ENCODE peak calls at places on chromosomes 3 and 15, in eight cellular contexts. M, V, O, K, A, E, R and F are unnamed samples.
A peak's percentile ranks its signal among the peaks of the same experiment; 100 is the strongest.

GRCh38 chr3:16136042-16136441 is 38.4 kb upstream of the GALNT15 start:
- DNase-seq in M (no peak), V (no peak), O (no peak), K (no peak), A (no peak), E (peak; percentile 71), R (no peak), F (no peak)

GRCh38 chr3:15903776-15904720 is 106.3 kb upstream of the ANKRD28 start:
- DNase-seq in M (peak; percentile 72), V (no peak), O (no peak), K (no peak), A (no peak), E (no peak), R (no peak), F (no peak)

GRCh38 chr3:138468886-138469285 is 34.5 kb downstream of the ESYT3 start:
- DNase-seq in M (no peak), V (no peak), O (no peak), K (no peak), A (no peak), E (no peak), R (peak; percentile 19), F (no peak)

GRCh38 chr15:89416339-89417183 is 79.8 kb downstream of the RHCG start:
- DNase-seq in M (peak; percentile 30), V (peak; percentile 68), O (peak; percentile 84), K (peak; percentile 80), A (peak; percentile 99), E (peak; percentile 67), R (peak; percentile 68), F (peak; percentile 94)

GRCh38 chr3:86969500-86970189 is 21.3 kb downstream of the VGLL3 start:
- DNase-seq in M (no peak), V (no peak), O (peak; percentile 53), K (peak; percentile 67), A (peak; percentile 66), E (peak; percentile 79), R (peak; percentile 68), F (no peak)

GRCh38 chr3:164419220-164419619 is 659.1 kb downstream of the SI start:
- DNase-seq in M (no peak), V (no peak), O (no peak), K (no peak), A (no peak), E (no peak), R (no peak), F (no peak)

GRCh38 chr3:18740631-18741583 is 315.8 kb upstream of the SATB1 start:
- DNase-seq in M (peak; percentile 11), V (peak; percentile 72), O (peak; percentile 67), K (peak; percentile 23), A (no peak), E (no peak), R (no peak), F (no peak)

GRCh38 chr3:63872135-63872924 is 8.7 kb downstream of the ATXN7 start:
- DNase-seq in M (no peak), V (no peak), O (no peak), K (no peak), A (no peak), E (peak; percentile 72), R (peak; percentile 90), F (no peak)

GRCh38 chr3:152270145-152270870 is 1.6 kb downstream of the MBNL1 start:
- DNase-seq in M (no peak), V (no peak), O (no peak), K (no peak), A (no peak), E (peak; percentile 46), R (no peak), F (no peak)

GRCh38 chr3:179731544-179731943 is 78.7 kb downstream of the USP13 start:
- DNase-seq in M (no peak), V (no peak), O (no peak), K (no peak), A (no peak), E (no peak), R (no peak), F (no peak)

GRCh38 chr3:31724144-31724543 is 191.4 kb downstream of the STT3B start:
- DNase-seq in M (no peak), V (no peak), O (no peak), K (no peak), A (peak; percentile 58), E (no peak), R (no peak), F (no peak)

GRCh38 chr15:68488966-68489365 is 57.0 kb upstream of the ITGA11 start:
- DNase-seq in M (no peak), V (no peak), O (no peak), K (no peak), A (no peak), E (no peak), R (no peak), F (no peak)

GRCh38 chr15:101277943-101278564 is 769 bp upstream of the SELENOS start:
- DNase-seq in M (no peak), V (no peak), O (no peak), K (no peak), A (no peak), E (no peak), R (no peak), F (no peak)

GRCh38 chr3:186969607-186970006 is 39.3 kb downstream of the ST6GAL1 start:
- DNase-seq in M (no peak), V (no peak), O (peak; percentile 9), K (no peak), A (no peak), E (no peak), R (no peak), F (no peak)

GRCh38 chr3:124759666-124760401 is 29.6 kb downstream of the UMPS start:
- DNase-seq in M (no peak), V (no peak), O (peak; percentile 35), K (no peak), A (no peak), E (no peak), R (no peak), F (no peak)

DNA sequence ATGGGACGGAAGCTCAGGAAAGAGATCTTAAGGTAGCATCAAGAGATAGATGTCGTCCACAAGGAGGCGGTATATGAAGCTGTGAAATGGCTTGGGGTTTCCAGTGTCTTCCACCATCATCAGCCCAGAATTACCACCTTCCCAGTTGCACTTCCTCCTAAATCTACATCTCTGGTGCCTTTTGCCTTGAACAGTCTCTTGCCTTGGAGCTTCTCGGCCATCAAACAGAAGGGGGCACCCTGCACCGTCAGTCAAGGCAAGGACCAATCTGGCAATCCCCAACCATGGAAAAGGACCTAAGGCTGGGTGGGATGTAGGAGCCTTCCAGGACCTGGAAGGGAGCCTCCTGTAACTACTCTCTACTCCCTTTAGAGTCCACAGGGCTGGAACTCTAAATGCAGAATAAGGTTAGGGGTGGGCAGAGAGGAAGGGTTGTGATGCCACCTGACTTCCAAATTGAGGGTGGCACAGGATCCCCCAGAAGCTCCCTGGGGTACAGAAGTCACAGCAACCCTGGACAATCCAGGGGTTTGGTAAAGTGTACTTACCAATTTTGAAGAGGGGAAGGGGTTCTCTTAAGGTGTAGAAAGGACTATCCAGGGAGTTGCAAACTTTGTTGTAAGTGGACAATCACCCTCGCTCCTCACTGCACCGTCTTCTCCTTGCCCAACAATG is 1.0 kb upstream of the RYR3 start:
- DNase-seq in M (peak; percentile 22), V (no peak), O (no peak), K (peak; percentile 14), A (peak; percentile 51), E (peak; percentile 3), R (no peak), F (peak; percentile 51)
- TF ChIP-seq CTCF in M (peak; percentile 18), V (no peak), O (no peak), K (no peak), A (no peak), E (no peak), R (peak; percentile 60), F (peak; percentile 1)

DNA sequence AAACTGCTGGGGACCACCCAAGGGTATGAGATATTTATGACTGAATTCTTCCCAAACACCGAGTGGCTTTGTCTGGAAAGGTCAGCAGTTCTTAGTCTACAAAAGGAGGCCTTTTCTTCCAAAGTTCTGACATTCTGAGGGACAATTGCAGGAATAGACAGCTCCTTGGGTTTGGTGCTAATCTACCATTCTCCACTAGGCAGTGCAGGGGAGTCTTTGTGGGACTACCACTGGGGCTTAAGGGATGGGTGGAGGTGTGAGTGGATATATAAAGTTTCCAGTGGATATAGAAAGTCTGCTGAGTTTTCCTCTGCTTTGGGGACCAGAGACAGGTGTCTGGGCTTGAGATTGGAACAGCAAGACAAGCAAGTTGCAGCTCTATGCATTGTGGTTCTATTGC is 62.7 kb downstream of the EXOG start:
- DNase-seq in M (peak; percentile 0), V (no peak), O (peak; percentile 2), K (no peak), A (no peak), E (no peak), R (no peak), F (no peak)
- TF ChIP-seq CTCF in M (no peak), V (no peak), O (no peak), K (no peak), A (no peak), E (no peak), R (no peak), F (no peak)

GRCh38 chr3:39808467-39809180 is 785 bp upstream of the MYRIP start:
- DNase-seq in M (no peak), V (no peak), O (peak; percentile 46), K (peak; percentile 36), A (peak; percentile 67), E (peak; percentile 7), R (no peak), F (peak; percentile 41)

GRCh38 chr3:39809995-39810595 is 686 bp downstream of the MYRIP start:
- DNase-seq in M (no peak), V (no peak), O (no peak), K (no peak), A (peak; percentile 36), E (no peak), R (no peak), F (peak; percentile 49)

GRCh38 chr3:39811561-39811960 is 2.2 kb downstream of the MYRIP start:
- DNase-seq in M (no peak), V (no peak), O (no peak), K (no peak), A (no peak), E (no peak), R (no peak), F (no peak)

GRCh38 chr3:39810647-39811161 is 1.3 kb downstream of the MYRIP start:
- DNase-seq in M (no peak), V (no peak), O (no peak), K (no peak), A (no peak), E (no peak), R (no peak), F (no peak)

GRCh38 chr3:39809181-39809994 is at the start of gene MYRIP:
- DNase-seq in M (peak; percentile 63), V (no peak), O (peak; percentile 76), K (peak; percentile 76), A (peak; percentile 76), E (peak; percentile 11), R (no peak), F (peak; percentile 84)
- TF ChIP-seq CTCF in M (no peak), V (no peak), O (no peak), K (no peak), A (no peak), E (no peak), R (no peak), F (no peak)

GRCh38 chr3:114411811-114412803 is 118.3 kb downstream of the TIGIT start:
- DNase-seq in M (peak; percentile 8), V (no peak), O (no peak), K (no peak), A (no peak), E (peak; percentile 51), R (peak; percentile 84), F (no peak)
- TF ChIP-seq CTCF in M (peak; percentile 10), V (no peak), O (no peak), K (no peak), A (no peak), E (no peak), R (peak; percentile 43), F (no peak)